ENCODE peak calls at places on chromosomes 4 and X, in nine cellular contexts. N, Z, L, V, Y, I, C, D and G are unnamed samples.
A peak's percentile ranks its signal among the peaks of the same experiment; 100 is the strongest.

GRCh38 chr4:15873117-15873516 is 65.4 kb downstream of the FGFBP1 start:
- DNase-seq in C (no peak), L (no peak), N (no peak), I (no peak), V (no peak), Z (no peak), D (no peak), Y (no peak), G (no peak)

GRCh38 chr4:153714247-153714646 is 30.2 kb downstream of the TLR2 start:
- DNase-seq in N (no peak), C (no peak), L (peak; percentile 26), D (no peak), I (peak; percentile 51), V (no peak), Y (no peak), Z (no peak), G (no peak)

GRCh38 chrX:22203186-22203585 is 69.5 kb upstream of the CBLL2 start:
- DNase-seq in Z (no peak), N (no peak), V (no peak), D (no peak), C (no peak), Y (no peak), I (no peak), L (no peak), G (no peak)

GRCh38 chrX:154775611-154776349 is 13.1 kb downstream of the DKC1 start:
- DNase-seq in D (no peak), C (no peak), N (peak; percentile 22), Y (peak; percentile 36), I (peak; percentile 13), Z (no peak), V (no peak), L (peak; percentile 42), G (no peak)

GRCh38 chrX:155334486-155335316 is at the start of gene CLIC2:
- DNase-seq in V (peak; percentile 33), Z (no peak), L (peak; percentile 95), D (no peak), C (peak; percentile 16), N (no peak), I (peak; percentile 21), Y (peak; percentile 78), G (no peak)

GRCh38 chr4:149781150-149781549 is 34.5 kb downstream of the IQCM start:
- DNase-seq in Y (peak; percentile 60), N (no peak), I (peak; percentile 72), Z (no peak), C (peak; percentile 32), L (peak; percentile 84), D (no peak), V (no peak), G (no peak)

GRCh38 chr4:81723044-81723884 is 251.6 kb upstream of the RASGEF1B start:
- DNase-seq in C (no peak), L (no peak), Y (no peak), Z (no peak), V (no peak), I (no peak), D (no peak), N (no peak), G (no peak)

GRCh38 chr4:5036239-5036638 is 15.0 kb upstream of the STK32B start:
- DNase-seq in V (no peak), N (no peak), Y (peak; percentile 74), D (no peak), Z (no peak), L (peak; percentile 75), C (peak; percentile 59), I (peak; percentile 11), G (no peak)

DNA sequence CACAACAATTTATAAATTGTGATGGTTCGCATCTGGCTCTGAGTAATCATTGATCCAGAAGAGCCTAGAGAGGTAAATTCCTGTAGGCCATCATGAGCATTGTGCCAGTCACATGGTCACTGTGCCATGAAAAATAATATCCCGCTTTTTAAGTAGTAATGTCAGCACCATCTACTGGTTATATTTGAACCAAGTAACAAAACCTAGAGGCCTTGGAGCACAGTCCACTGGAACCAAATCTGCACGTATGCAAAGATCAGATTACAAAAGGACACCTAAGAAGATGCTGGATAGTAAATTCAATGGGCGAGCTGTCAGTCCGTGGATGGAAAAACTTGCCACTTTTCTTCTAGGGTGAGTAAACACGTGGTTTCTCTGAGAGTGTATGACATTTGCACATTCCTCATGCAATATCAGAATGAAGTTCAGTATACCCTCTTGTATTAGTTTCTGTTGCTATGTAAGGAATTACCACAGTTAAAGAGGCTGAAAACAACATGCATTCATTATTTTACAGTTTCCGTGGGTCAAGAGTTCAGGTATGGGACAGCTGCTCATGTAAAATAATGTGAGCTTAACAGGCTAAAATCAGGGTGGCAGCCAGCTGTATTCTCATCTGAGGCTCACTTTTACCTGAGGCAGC is 26.9 kb downstream of the FAM114A1 start:
- DNase-seq in D (no peak), Y (no peak), V (no peak), I (peak; percentile 39), Z (no peak), L (no peak), N (no peak), C (no peak), G (no peak)
- TF ChIP-seq CTCF in D (no peak), Y (no peak), V (no peak), I (peak; percentile 45), Z (no peak), L (no peak), N (no peak), C (no peak), G (no peak)

DNA sequence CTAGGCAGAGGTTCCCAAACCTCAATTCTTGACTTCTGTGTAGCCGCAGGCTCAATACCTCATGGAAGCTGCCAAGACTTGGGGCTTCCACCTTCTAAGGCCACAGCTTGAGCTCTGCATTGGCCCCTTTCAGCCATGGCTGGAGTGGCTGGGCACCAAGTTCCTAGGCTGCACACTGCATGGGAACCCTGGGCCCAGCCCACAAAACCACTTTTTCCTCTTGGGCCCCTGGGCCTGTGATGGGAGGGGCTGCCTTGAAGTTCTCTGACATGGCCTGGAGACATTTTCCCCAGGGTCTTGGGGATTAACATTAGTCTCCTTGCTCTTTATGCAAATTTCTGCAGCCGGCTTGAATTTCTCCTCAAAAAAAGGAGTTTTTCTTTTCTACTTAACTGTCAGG is 14.0 kb upstream of the LOC101059915 start:
- DNase-seq in N (no peak), L (no peak), I (no peak), Z (no peak), Y (no peak), C (no peak), D (no peak), V (no peak), G (no peak)
- TF ChIP-seq CTCF in N (no peak), L (no peak), I (no peak), Z (no peak), Y (no peak), C (no peak), D (no peak), V (no peak), G (no peak)

GRCh38 chrX:110145305-110145704 is 142.4 kb downstream of the TMEM164 start:
- DNase-seq in D (no peak), N (no peak), Z (no peak), L (no peak), C (no peak), I (no peak), Y (no peak), V (no peak), G (no peak)

GRCh38 chrX:110146521-110146920 is 143.6 kb downstream of the TMEM164 start:
- DNase-seq in D (peak; percentile 55), N (peak; percentile 26), I (peak; percentile 72), V (peak; percentile 54), Z (peak; percentile 35), Y (peak; percentile 70), L (peak; percentile 74), C (no peak), G (no peak)

GRCh38 chrX:110143454-110144210 is 140.7 kb downstream of the TMEM164 start:
- DNase-seq in V (no peak), L (no peak), Y (no peak), Z (no peak), I (no peak), C (no peak), D (no peak), N (no peak), G (no peak)

GRCh38 chrX:110142096-110142495 is 139.2 kb downstream of the TMEM164 start:
- DNase-seq in L (peak; percentile 60), I (no peak), N (no peak), V (no peak), Z (no peak), Y (peak; percentile 36), D (no peak), C (no peak), G (no peak)

DNA sequence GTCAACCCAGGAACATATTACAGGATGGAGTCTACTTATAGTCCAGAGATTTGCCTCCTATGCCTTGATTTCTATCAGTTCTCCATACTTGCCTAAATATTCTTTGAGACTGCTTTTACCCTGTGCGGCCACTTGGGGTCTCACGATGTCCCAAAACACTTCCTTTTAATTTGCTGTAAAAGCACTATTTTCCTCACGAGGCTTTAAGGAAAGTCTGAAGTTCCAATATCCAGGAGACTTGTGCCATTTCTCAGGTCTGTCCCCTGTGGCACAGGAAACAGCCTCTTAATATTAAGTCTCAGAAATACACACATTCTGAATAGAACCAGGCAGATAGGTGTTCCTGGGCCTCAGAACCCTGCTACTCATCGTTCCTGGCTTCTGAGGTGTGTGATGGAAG is 142.9 kb downstream of the TMEM164 start:
- DNase-seq in Z (no peak), D (peak; percentile 13), C (no peak), I (peak; percentile 44), Y (peak; percentile 48), V (peak; percentile 15), N (no peak), L (peak; percentile 54), G (peak; percentile 20)
- TF ChIP-seq CTCF in Z (peak; percentile 39), D (peak; percentile 45), C (peak; percentile 66), I (peak; percentile 63), Y (peak; percentile 50), V (no peak), N (peak; percentile 56), L (peak; percentile 67), G (peak; percentile 36)

GRCh38 chrX:106955004-106955772 is 35.0 kb downstream of the CLDN2 start:
- DNase-seq in C (no peak), D (no peak), L (peak; percentile 47), Z (no peak), Y (peak; percentile 7), I (peak; percentile 82), N (peak; percentile 8), V (no peak), G (no peak)

GRCh38 chrX:106952089-106952488 is 31.9 kb downstream of the CLDN2 start:
- DNase-seq in L (no peak), D (no peak), V (no peak), Y (no peak), Z (no peak), I (no peak), C (no peak), N (no peak), G (no peak)

GRCh38 chrX:106951230-106951629 is 31.0 kb downstream of the CLDN2 start:
- DNase-seq in V (no peak), L (no peak), C (no peak), Z (no peak), I (no peak), D (no peak), Y (no peak), N (no peak), G (no peak)

GRCh38 chrX:106954041-106954440 is 33.8 kb downstream of the CLDN2 start:
- DNase-seq in C (no peak), V (no peak), Z (no peak), I (no peak), D (no peak), N (no peak), Y (no peak), L (peak; percentile 11), G (no peak)

DNA sequence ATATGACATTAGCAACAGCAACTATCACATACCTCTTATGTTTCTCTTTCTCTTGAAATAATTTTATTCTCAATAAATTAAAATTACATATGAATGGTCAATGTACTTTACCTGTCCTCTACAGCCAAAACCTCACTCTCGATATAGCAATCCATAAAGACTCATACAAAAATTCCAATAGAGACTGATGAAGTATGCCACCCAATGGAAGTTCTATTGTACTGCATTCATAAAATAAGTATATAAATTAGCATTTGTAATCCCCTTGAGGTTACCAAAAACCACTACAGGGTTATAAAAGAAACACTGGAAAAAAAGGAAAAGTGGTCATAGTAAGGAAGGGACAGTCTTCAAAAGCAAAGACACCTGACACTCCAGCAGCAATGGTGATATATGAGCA is 32.8 kb downstream of the CLDN2 start:
- DNase-seq in V (no peak), Y (peak; percentile 48), C (no peak), D (no peak), Z (no peak), I (peak; percentile 49), N (no peak), L (peak; percentile 41), G (no peak)
- TF ChIP-seq CTCF in V (no peak), Y (peak; percentile 46), C (peak; percentile 33), D (peak; percentile 60), Z (peak; percentile 40), I (peak; percentile 70), N (peak; percentile 11), L (peak; percentile 46), G (peak; percentile 11)